ENCODE peak calls at places on chromosomes 16 and 17, in five cellular contexts. X is endothelial cell of umbilical vein, O is K562, G is GM23338, I is HCT116. W is an unnamed sample.

GRCh38 chr17:82740906-82741759 is 5.7 kb downstream of the FN3K start:
- DNase-seq in X (no peak), O (no peak), G (peak; percentile 17), I (no peak), W (no peak)

GRCh38 chr16:5062790-5063765 is 2.7 kb downstream of the C16orf89 start:
- DNase-seq in X (no peak), O (no peak), G (no peak), I (no peak), W (no peak)

GRCh38 chr17:45190503-45191282 is 29.0 kb downstream of the HEXIM2 start:
- DNase-seq in X (no peak), O (no peak), G (no peak), I (no peak), W (no peak)

GRCh38 chr17:9576521-9577401 is at the start of gene CFAP52:
- DNase-seq in X (peak; percentile 77), O (peak; percentile 68), G (peak; percentile 94), I (peak; percentile 48), W (peak; percentile 56)

GRCh38 chr16:79651363-79651762 is 50.8 kb upstream of the MAF start:
- DNase-seq in X (no peak), O (no peak), G (no peak), I (no peak), W (no peak)

GRCh38 chr16:28096974-28097373 is 33.5 kb upstream of the GSG1L start:
- DNase-seq in X (no peak), O (no peak), G (no peak), I (no peak), W (no peak)

GRCh38 chr16:24036614-24037013 is 200.8 kb downstream of the PRKCB start:
- DNase-seq in X (peak; percentile 43), O (peak; percentile 57), G (peak; percentile 84), I (peak; percentile 29), W (no peak)

GRCh38 chr16:79993810-79994209 is 393.3 kb upstream of the MAF start:
- DNase-seq in X (no peak), O (no peak), G (no peak), I (no peak), W (no peak)

GRCh38 chr16:4003166-4003565 is 113.1 kb downstream of the ADCY9 start:
- DNase-seq in X (no peak), O (no peak), G (no peak), I (no peak), W (no peak)

GRCh38 chr16:3045758-3046505 is 429 bp upstream of the MMP25 start:
- DNase-seq in X (no peak), O (peak; percentile 33), G (peak; percentile 71), I (no peak), W (no peak)

GRCh38 chr16:67490330-67491096 is 7.2 kb upstream of the AGRP start:
- DNase-seq in X (no peak), O (no peak), G (no peak), I (no peak), W (no peak)

GRCh38 chr16:12461201-12461600 is 342.5 kb downstream of the CPPED1 start:
- DNase-seq in X (no peak), O (no peak), G (no peak), I (no peak), W (no peak)

GRCh38 chr17:34781571-34782108 is 179.6 kb downstream of the CCT6B start:
- DNase-seq in X (no peak), O (no peak), G (no peak), I (no peak), W (no peak)

GRCh38 chr17:47218896-47219430 is 9.8 kb downstream of the MYL4 start:
- DNase-seq in X (peak; percentile 44), O (peak; percentile 89), G (no peak), I (no peak), W (no peak)

GRCh38 chr17:60390881-60391418 is 983 bp downstream of the USP32 start:
- DNase-seq in X (peak; percentile 81), O (no peak), G (no peak), I (no peak), W (no peak)

GRCh38 chr17:35235289-35235688 is 7.6 kb upstream of the SLFN5 start:
- DNase-seq in X (no peak), O (no peak), G (no peak), I (no peak), W (no peak)

GRCh38 chr17:15409721-15410247 is 57.6 kb downstream of the CDRT4 start:
- DNase-seq in X (no peak), O (no peak), G (no peak), I (no peak), W (no peak)

GRCh38 chr16:24499193-24499814 is 40.1 kb upstream of the RBBP6 start:
- DNase-seq in X (peak; percentile 13), O (peak; percentile 69), G (peak; percentile 91), I (peak; percentile 37), W (peak; percentile 44)

GRCh38 chr16:30557397-30557949 is 701 bp downstream of the ZNF764 start:
- DNase-seq in X (no peak), O (no peak), G (no peak), I (no peak), W (no peak)

GRCh38 chr17:68398731-68399637 is 58.3 kb downstream of the WIPI1 start:
- DNase-seq in X (peak; percentile 76), O (peak; percentile 77), G (peak; percentile 90), I (peak; percentile 72), W (peak; percentile 79)

GRCh38 chr17:3905017-3905486 is 11.2 kb downstream of the P2RX1 start:
- DNase-seq in X (no peak), O (no peak), G (no peak), I (no peak), W (no peak)

GRCh38 chr16:633336-634050 is 2.6 kb downstream of the METTL26 start:
- DNase-seq in X (no peak), O (no peak), G (no peak), I (no peak), W (no peak)

GRCh38 chr17:64304512-64304911 is 41.5 kb upstream of the TEX2 start:
- DNase-seq in X (no peak), O (no peak), G (no peak), I (no peak), W (no peak)

GRCh38 chr17:64309710-64310109 is 46.6 kb upstream of the TEX2 start:
- DNase-seq in X (peak; percentile 52), O (no peak), G (no peak), I (no peak), W (no peak)

GRCh38 chr17:64313577-64313976 is 50.5 kb upstream of the TEX2 start:
- DNase-seq in X (no peak), O (no peak), G (no peak), I (no peak), W (no peak)

GRCh38 chr17:64306850-64307463 is 43.9 kb upstream of the TEX2 start:
- DNase-seq in X (peak; percentile 84), O (peak; percentile 68), G (peak; percentile 78), I (peak; percentile 70), W (peak; percentile 66)

GRCh38 chr17:64309021-64309420 is 46.0 kb upstream of the TEX2 start:
- DNase-seq in X (no peak), O (no peak), G (no peak), I (no peak), W (no peak)
- TF ChIP-seq POLR2AphosphoS5 in X (no peak), O (no peak), G (no peak), I (no peak), W (no peak)

DNA sequence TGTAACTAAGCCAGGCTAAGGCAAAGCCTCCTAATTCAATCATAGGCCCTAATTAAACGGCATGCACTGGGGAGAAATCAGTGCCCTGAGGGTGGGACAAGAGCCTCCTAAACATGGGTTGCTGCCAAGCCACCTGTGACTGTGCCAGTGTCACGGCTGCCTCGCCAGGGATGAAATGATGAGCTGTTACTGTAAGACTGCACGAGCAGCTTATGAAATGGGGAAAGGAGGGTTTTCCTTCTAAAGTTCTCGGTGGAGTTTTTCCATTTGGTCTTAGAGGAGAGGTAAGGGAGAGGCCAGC is 12.7 kb downstream of the TMEM11 start:
- DNase-seq in X (no peak), O (no peak), G (no peak), I (no peak), W (no peak)
- H4K20me1 ChIP-seq in X (no peaks in the 10 kb centered on the region), O (peaks cover 52% of the 10 kb centered on the region), G (peaks cover 75% of the 10 kb centered on the region), I (no peaks in the 10 kb centered on the region), W (peaks cover 63% of the 10 kb centered on the region)

DNA sequence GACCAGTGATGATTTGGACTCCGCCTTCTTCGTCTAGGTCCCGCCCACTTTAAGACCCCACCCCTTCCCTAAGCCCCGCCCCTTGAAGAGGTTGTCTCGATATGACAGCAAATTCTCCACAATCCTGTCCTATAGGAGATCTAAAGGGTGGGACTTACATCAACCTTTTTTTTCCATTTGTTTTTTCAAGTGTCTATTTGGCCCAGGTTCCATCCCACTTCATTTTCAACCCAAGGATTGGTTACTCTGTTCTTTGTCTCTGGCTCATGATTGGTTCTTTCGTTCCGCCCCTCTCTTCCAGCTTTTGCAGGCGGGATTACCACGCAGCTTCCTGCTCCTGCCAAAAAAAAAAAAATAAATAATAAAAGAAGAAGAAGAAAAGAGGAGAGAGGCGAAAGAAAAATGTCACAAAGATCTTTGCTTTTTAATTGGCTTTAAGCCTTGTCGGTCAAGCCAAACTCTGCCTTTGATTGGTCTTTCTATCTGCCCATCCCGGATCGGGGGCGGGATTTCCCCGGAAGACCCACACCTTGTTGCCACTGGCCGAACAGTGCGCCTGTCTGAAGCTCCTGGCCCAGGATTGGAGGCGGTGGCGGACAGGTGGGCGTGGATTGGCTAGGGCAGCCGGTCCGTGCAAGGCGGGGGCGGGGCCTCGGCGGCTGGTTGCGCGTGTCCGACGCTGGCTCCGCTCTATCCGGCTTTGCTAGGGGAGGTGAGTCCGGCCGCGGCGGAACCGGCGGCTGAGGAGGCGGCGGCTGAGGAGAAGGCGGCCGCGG is 1.2 kb upstream of the NLK start:
- DNase-seq in X (peak; percentile 100), O (peak; percentile 100), G (peak; percentile 99), I (peak; percentile 98), W (peak; percentile 98)
- TF ChIP-seq POLR2AphosphoS5 in X (peak; percentile 89), O (peak; percentile 72), G (peak; percentile 91), I (peak; percentile 84), W (peak; percentile 32)

DNA sequence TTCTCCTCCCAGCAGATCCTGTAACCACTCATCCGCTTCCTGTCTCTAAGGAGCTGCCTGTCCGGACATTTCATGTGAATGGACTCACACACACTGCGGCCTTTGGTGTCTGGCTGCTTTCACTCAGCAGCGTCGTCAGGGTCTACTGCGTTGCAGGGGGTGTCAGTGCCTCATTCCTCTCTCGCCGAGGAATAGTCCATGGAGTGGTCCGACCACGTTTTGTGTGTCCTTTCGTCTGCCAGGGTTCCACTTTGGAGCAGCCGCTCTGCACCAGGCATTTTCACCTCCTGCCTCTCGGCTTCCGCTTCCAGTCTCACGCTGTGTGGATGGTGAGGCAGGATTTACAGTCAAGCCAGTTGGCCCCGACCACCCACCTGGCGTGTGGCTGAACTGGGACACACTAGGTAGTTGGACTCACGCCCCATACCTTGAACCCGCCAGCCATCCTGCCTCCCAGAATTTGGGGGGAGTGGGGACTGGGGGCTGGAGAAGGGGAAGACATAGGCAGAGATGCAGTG is 188.2 kb upstream of the CIBAR2 start:
- DNase-seq in X (no peak), O (no peak), G (no peak), I (no peak), W (no peak)
- H4K20me1 ChIP-seq in X (no peaks in the 10 kb centered on the region), O (peaks cover 14% of the 10 kb centered on the region), G (no peaks in the 10 kb centered on the region), I (no peaks in the 10 kb centered on the region), W (peaks cover 8% of the 10 kb centered on the region)

GRCh38 chr17:76673729-76674128 is 30.2 kb upstream of the ST6GALNAC1 start:
- DNase-seq in X (no peak), O (no peak), G (no peak), I (no peak), W (no peak)

GRCh38 chr17:76671912-76672262 is 28.3 kb upstream of the ST6GALNAC1 start:
- DNase-seq in X (no peak), O (no peak), G (no peak), I (no peak), W (no peak)

GRCh38 chr17:76672270-76672851 is 28.8 kb upstream of the ST6GALNAC1 start:
- DNase-seq in X (no peak), O (no peak), G (no peak), I (no peak), W (no peak)

GRCh38 chr17:76671123-76671911 is 27.8 kb upstream of the ST6GALNAC1 start:
- DNase-seq in X (peak; percentile 100), O (peak; percentile 99), G (peak; percentile 100), I (peak; percentile 100), W (peak; percentile 99)

GRCh38 chr17:76672892-76673291 is 29.3 kb upstream of the ST6GALNAC1 start:
- DNase-seq in X (no peak), O (no peak), G (no peak), I (no peak), W (no peak)
- TF ChIP-seq POLR2AphosphoS5 in X (no peak), O (no peak), G (no peak), I (no peak), W (no peak)

W was measured in H1.